ENCODE peak calls at places on chromosomes 6 and 20, in four cellular contexts. M, U, T and S are unnamed samples.

GRCh38 chr6:81750660-81751387 is 1.7 kb downstream of the TENT5A start:
- DNase-seq in U (no peak), T (no peak), M (no peak), S (no peak)

GRCh38 chr6:105519954-105520353 is 117.1 kb upstream of the PREP start:
- DNase-seq in M (no peak), T (no peak), U (no peak), S (no peak)

GRCh38 chr6:106097368-106098231 is 11.5 kb downstream of the PRDM1 start:
- DNase-seq in U (no peak), T (peak), M (no peak), S (peak)

GRCh38 chr20:32035398-32035852 is 16.6 kb upstream of the HCK start:
- DNase-seq in M (no peak), U (no peak), T (no peak), S (no peak)

GRCh38 chr6:89302936-89303335 is 12.2 kb downstream of the GABRR2 start:
- DNase-seq in T (no peak), M (no peak), U (no peak), S (no peak)

GRCh38 chr6:31898200-31899011 is 908 bp upstream of the EHMT2 start:
- DNase-seq in U (no peak), M (peak), T (peak), S (peak)

GRCh38 chr6:44067760-44068139 is 59.5 kb downstream of the MRPL14 start:
- DNase-seq in U (no peak), M (no peak), T (no peak), S (no peak)

GRCh38 chr6:127300411-127300810 is 33.7 kb downstream of the RNF146 start:
- DNase-seq in T (no peak), M (peak), U (no peak), S (no peak)

GRCh38 chr6:5762561-5762968 is 244.2 kb downstream of the NRN1 start:
- DNase-seq in U (no peak), M (no peak), T (no peak), S (no peak)

GRCh38 chr6:34346175-34347119 is 46.0 kb downstream of the NUDT3 start:
- DNase-seq in M (no peak), T (no peak), U (no peak), S (no peak)

GRCh38 chr20:22268675-22269074 is 315.7 kb downstream of the FOXA2 start:
- DNase-seq in T (no peak), U (no peak), M (no peak), S (no peak)

GRCh38 chr20:4555188-4555893 is 166.4 kb upstream of the PRND start:
- DNase-seq in T (no peak), U (no peak), M (no peak), S (no peak)

GRCh38 chr6:145137425-145137824 is 597.9 kb downstream of the EPM2A start:
- DNase-seq in M (no peak), T (no peak), U (no peak), S (no peak)

GRCh38 chr20:20399705-20400104 is 31.8 kb downstream of the INSM1 start:
- DNase-seq in U (no peak), M (no peak), T (no peak), S (no peak)

GRCh38 chr6:963456-963855 is 270.5 kb upstream of the EXOC2 start:
- DNase-seq in T (no peak), U (no peak), M (no peak), S (no peak)

GRCh38 chr6:169700296-169700695 is 1.5 kb downstream of the WDR27 start:
- DNase-seq in U (no peak), T (no peak), M (peak), S (no peak)

GRCh38 chr6:27825025-27825823 is 87.0 kb downstream of the OR2B2 start:
- DNase-seq in U (no peak), M (no peak), T (no peak), S (no peak)

GRCh38 chr6:66628917-66629316 is 921.9 kb upstream of the EYS start:
- DNase-seq in T (no peak), M (no peak), U (no peak), S (no peak)

GRCh38 chr20:41142914-41143313 is 5.6 kb downstream of the PLCG1 start:
- DNase-seq in U (no peak), T (peak), M (no peak), S (peak)

GRCh38 chr6:133099573-133099972 is 141.6 kb upstream of the EYA4 start:
- DNase-seq in T (no peak), M (no peak), U (no peak), S (no peak)

GRCh38 chr6:45643136-45643535 is 265.4 kb upstream of the SUPT3H start:
- DNase-seq in M (no peak), U (no peak), T (no peak), S (no peak)

GRCh38 chr6:143607959-143608358 is 69.8 kb upstream of the PHACTR2 start:
- DNase-seq in U (no peak), T (no peak), M (no peak), S (no peak)

GRCh38 chr20:38196016-38196415 is 30.9 kb upstream of the TGM2 start:
- DNase-seq in M (no peak), T (no peak), U (no peak), S (no peak)

GRCh38 chr20:40294175-40294574 is 394.9 kb downstream of the MAFB start:
- DNase-seq in U (no peak), M (no peak), T (no peak), S (no peak)

GRCh38 chr6:132812255-132812732 is 2.1 kb upstream of the RPS12 start:
- DNase-seq in U (no peak), T (peak), M (no peak), S (no peak)

GRCh38 chr20:33679758-33680485 is 5.7 kb upstream of the NECAB3 start:
- DNase-seq in T (peak), U (peak), M (no peak), S (peak)

GRCh38 chr6:95905132-95905531 is 110.6 kb upstream of the FUT9 start:
- DNase-seq in U (no peak), M (no peak), T (no peak), S (no peak)

GRCh38 chr20:53652859-53653520 is 59.4 kb upstream of the ZNF217 start:
- DNase-seq in M (no peak), U (no peak), T (no peak), S (no peak)

GRCh38 chr6:89067796-89068195 is 12.8 kb upstream of the PNRC1 start:
- DNase-seq in T (no peak), U (no peak), M (no peak), S (no peak)

GRCh38 chr6:24520929-24521546 is 26.3 kb downstream of the ALDH5A1 start:
- DNase-seq in T (no peak), U (peak), M (peak), S (peak)

GRCh38 chr6:11770546-11771466 is 7.8 kb downstream of the ADTRP start:
- DNase-seq in T (no peak), U (no peak), M (peak), S (no peak)

GRCh38 chr6:142925575-142926110 is 19.3 kb downstream of the HIVEP2 start:
- DNase-seq in M (no peak), U (no peak), T (no peak), S (no peak)